ENCODE peak calls at places on chromosomes 5 and 9, in eight cellular contexts. G, J, W, E, U, M, O and Q are unnamed samples.

GRCh38 chr5:133334796-133335639 is 277.3 kb downstream of the FSTL4 start:
- DNase-seq in G (no peak), J (no peak), W (no peak), E (no peak), U (no peak), M (no peak), O (no peak), Q (no peak)

GRCh38 chr5:37740331-37741066 is 99.3 kb downstream of the GDNF start:
- DNase-seq in G (no peak), J (peak; percentile 93), W (no peak), E (no peak), U (no peak), M (no peak), O (no peak), Q (no peak)

GRCh38 chr5:74864823-74865222 is 1.4 kb downstream of the FAM169A start:
- DNase-seq in G (no peak), J (no peak), W (no peak), E (no peak), U (no peak), M (no peak), O (no peak), Q (no peak)

GRCh38 chr5:131986161-131986912 is 25.1 kb downstream of the ACSL6 start:
- DNase-seq in G (no peak), J (peak; percentile 8), W (no peak), E (no peak), U (no peak), M (no peak), O (no peak), Q (no peak)

GRCh38 chr9:134492281-134492691 is 149.3 kb upstream of the COL5A1 start:
- DNase-seq in G (no peak), J (peak; percentile 97), W (no peak), E (no peak), U (no peak), M (no peak), O (no peak), Q (no peak)

GRCh38 chr9:127987103-127987614 is 6.4 kb upstream of the EEIG1 start:
- DNase-seq in G (no peak), J (peak; percentile 39), W (no peak), E (no peak), U (peak; percentile 81), M (no peak), O (peak; percentile 86), Q (no peak)

GRCh38 chr9:92328225-92328624 is 2.5 kb downstream of the CENPP start:
- DNase-seq in G (no peak), J (peak; percentile 67), W (no peak), E (no peak), U (peak; percentile 59), M (no peak), O (peak; percentile 26), Q (no peak)

GRCh38 chr9:85858351-85858750 is 82.6 kb upstream of the NAA35 start:
- DNase-seq in G (no peak), J (no peak), W (no peak), E (no peak), U (no peak), M (no peak), O (no peak), Q (no peak)

GRCh38 chr5:40089269-40089668 is 590.4 kb upstream of the PTGER4 start:
- DNase-seq in G (no peak), J (no peak), W (no peak), E (no peak), U (peak; percentile 28), M (no peak), O (peak; percentile 28), Q (no peak)

GRCh38 chr5:31935702-31936347 is 238.3 kb downstream of the GOLPH3 start:
- DNase-seq in G (no peak), J (no peak), W (no peak), E (no peak), U (no peak), M (no peak), O (no peak), Q (peak; percentile 64)

GRCh38 chr5:130992095-130992494 is 173.0 kb downstream of the HINT1 start:
- DNase-seq in G (no peak), J (peak; percentile 87), W (no peak), E (no peak), U (no peak), M (no peak), O (no peak), Q (no peak)

GRCh38 chr9:110969971-110970381 is 68.3 kb downstream of the LPAR1 start:
- DNase-seq in G (no peak), J (peak; percentile 80), W (no peak), E (no peak), U (peak; percentile 45), M (no peak), O (no peak), Q (no peak)

GRCh38 chr5:151085517-151086031 is 4.7 kb upstream of the TNIP1 start:
- DNase-seq in G (no peak), J (peak; percentile 38), W (no peak), E (no peak), U (peak; percentile 57), M (no peak), O (no peak), Q (no peak)

GRCh38 chr5:122704247-122705036 is 70.4 kb upstream of the SNX2 start:
- DNase-seq in G (no peak), J (peak; percentile 72), W (no peak), E (peak; percentile 6), U (peak; percentile 55), M (no peak), O (peak; percentile 67), Q (no peak)

GRCh38 chr9:20988916-20989315 is 42.5 kb downstream of the HACD4 start:
- DNase-seq in G (no peak), J (peak; percentile 23), W (no peak), E (no peak), U (no peak), M (no peak), O (no peak), Q (no peak)

GRCh38 chr9:114059047-114059803 is 18.9 kb downstream of the AMBP start:
- DNase-seq in G (no peak), J (no peak), W (no peak), E (no peak), U (no peak), M (no peak), O (no peak), Q (no peak)

GRCh38 chr9:112166176-112167140 is 8.6 kb downstream of the SUSD1 start:
- DNase-seq in G (no peak), J (peak; percentile 84), W (no peak), E (no peak), U (peak; percentile 59), M (no peak), O (no peak), Q (no peak)

GRCh38 chr9:76562511-76562911 is 103.5 kb downstream of the GCNT1 start:
- DNase-seq in G (no peak), J (peak; percentile 80), W (no peak), E (no peak), U (no peak), M (no peak), O (no peak), Q (no peak)

GRCh38 chr5:54066433-54066832 is 243.9 kb downstream of the ARL15 start:
- DNase-seq in G (no peak), J (no peak), W (no peak), E (no peak), U (peak; percentile 29), M (no peak), O (no peak), Q (no peak)

GRCh38 chr5:168219515-168220410 is 71.7 kb upstream of the WWC1 start:
- DNase-seq in G (peak; percentile 44), J (peak; percentile 84), W (no peak), E (peak; percentile 56), U (peak; percentile 80), M (no peak), O (peak; percentile 85), Q (no peak)

GRCh38 chr5:96198673-96199072 is 234.4 kb downstream of the PCSK1 start:
- DNase-seq in G (no peak), J (no peak), W (no peak), E (no peak), U (no peak), M (no peak), O (no peak), Q (no peak)

GRCh38 chr5:154714271-154714986 is 40.7 kb upstream of the LARP1 start:
- DNase-seq in G (no peak), J (peak; percentile 44), W (no peak), E (peak; percentile 43), U (no peak), M (no peak), O (peak; percentile 14), Q (no peak)

GRCh38 chr9:129826344-129826743 is 2.4 kb upstream of the TOR1A start:
- DNase-seq in G (no peak), J (peak; percentile 59), W (no peak), E (no peak), U (no peak), M (no peak), O (no peak), Q (no peak)

GRCh38 chr5:6404129-6404528 is 25.8 kb upstream of the MED10 start:
- DNase-seq in G (no peak), J (peak; percentile 90), W (no peak), E (no peak), U (no peak), M (no peak), O (no peak), Q (no peak)

GRCh38 chr9:28389411-28389810 is 816.1 kb upstream of the C9orf72 start:
- DNase-seq in G (no peak), J (no peak), W (no peak), E (no peak), U (no peak), M (no peak), O (no peak), Q (no peak)

GRCh38 chr5:178334856-178335255 is 102.3 kb upstream of the PHYKPL start:
- DNase-seq in G (no peak), J (no peak), W (no peak), E (no peak), U (no peak), M (no peak), O (no peak), Q (no peak)

GRCh38 chr9:12680757-12681156 is 12.4 kb upstream of the TYRP1 start:
- DNase-seq in G (no peak), J (no peak), W (no peak), E (no peak), U (no peak), M (no peak), O (no peak), Q (no peak)

GRCh38 chr5:139178948-139179347 is 19.2 kb downstream of the SIL1 start:
- DNase-seq in G (no peak), J (no peak), W (peak; percentile 7), E (no peak), U (no peak), M (no peak), O (no peak), Q (no peak)

GRCh38 chr9:13367784-13368183 is 88.3 kb upstream of the MPDZ start:
- DNase-seq in G (no peak), J (no peak), W (no peak), E (no peak), U (no peak), M (no peak), O (no peak), Q (no peak)

GRCh38 chr9:131660466-131661405 is 79.1 kb downstream of the RAPGEF1 start:
- DNase-seq in G (no peak), J (no peak), W (no peak), E (no peak), U (no peak), M (no peak), O (no peak), Q (no peak)

GRCh38 chr9:89815903-89816573 is 211.2 kb downstream of the GADD45G start:
- DNase-seq in G (no peak), J (peak; percentile 17), W (no peak), E (no peak), U (no peak), M (peak; percentile 75), O (peak; percentile 35), Q (no peak)

GRCh38 chr5:98827161-98827560 is 53.7 kb downstream of the RGMB start:
- DNase-seq in G (no peak), J (peak; percentile 59), W (no peak), E (peak; percentile 2), U (peak; percentile 43), M (no peak), O (peak; percentile 60), Q (no peak)

GRCh38 chr9:137294091-137294683 is 7.9 kb downstream of the NRARP start:
- DNase-seq in G (no peak), J (no peak), W (no peak), E (peak; percentile 79), U (peak; percentile 83), M (no peak), O (peak; percentile 83), Q (no peak)

GRCh38 chr5:147918101-147918500 is 11.8 kb upstream of the C5orf46 start:
- DNase-seq in G (no peak), J (no peak), W (no peak), E (no peak), U (no peak), M (no peak), O (no peak), Q (no peak)